ENCODE peak calls at places on chromosomes 2 and 18, in five cellular contexts. One of them, this sample, is unnamed.

GRCh38 chr2:23745726-23746105 is 181.2 kb downstream of the ATAD2B start:
- DNase-seq in GM12878: no peak
- DNase-seq in spleen: no peak
- DNase-seq in H54: no peak
- DNase-seq in tibial nerve: peak
- DNase-seq in this sample: no peak

GRCh38 chr18:36396190-36396589 is 98.7 kb downstream of the FHOD3 start:
- DNase-seq in tibial nerve: no peak
- DNase-seq in GM12878: no peak
- DNase-seq in H54: no peak
- DNase-seq in spleen: no peak
- DNase-seq in this sample: no peak

GRCh38 chr18:57915848-57916596 is 112.9 kb upstream of the ATP8B1 start:
- DNase-seq in tibial nerve: no peak
- DNase-seq in GM12878: no peak
- DNase-seq in H54: no peak
- DNase-seq in spleen: no peak
- DNase-seq in this sample: peak

GRCh38 chr2:179137191-179137590 is 87.3 kb upstream of the CCDC141 start:
- DNase-seq in tibial nerve: no peak
- DNase-seq in GM12878: no peak
- DNase-seq in spleen: no peak
- DNase-seq in H54: no peak
- DNase-seq in this sample: no peak

GRCh38 chr2:65557616-65558573 is 125.5 kb upstream of the SPRED2 start:
- DNase-seq in H54: no peak
- DNase-seq in tibial nerve: no peak
- DNase-seq in spleen: no peak
- DNase-seq in GM12878: no peak
- DNase-seq in this sample: no peak

GRCh38 chr2:29847901-29848300 is 73.5 kb downstream of the ALK start:
- DNase-seq in spleen: no peak
- DNase-seq in tibial nerve: no peak
- DNase-seq in GM12878: no peak
- DNase-seq in H54: no peak
- DNase-seq in this sample: no peak

GRCh38 chr18:36697905-36698304 is 130.9 kb downstream of the TPGS2 start:
- DNase-seq in spleen: no peak
- DNase-seq in GM12878: no peak
- DNase-seq in H54: peak
- DNase-seq in tibial nerve: no peak
- DNase-seq in this sample: no peak

GRCh38 chr2:214138779-214139178 is 272.1 kb upstream of the VWC2L start:
- DNase-seq in GM12878: no peak
- DNase-seq in H54: no peak
- DNase-seq in spleen: no peak
- DNase-seq in tibial nerve: no peak
- DNase-seq in this sample: no peak

GRCh38 chr2:113117594-113118262 is 9.7 kb upstream of the IL1RN start:
- DNase-seq in spleen: no peak
- DNase-seq in tibial nerve: no peak
- DNase-seq in GM12878: no peak
- DNase-seq in H54: no peak
- DNase-seq in this sample: peak

GRCh38 chr2:61450144-61450543 is 20.7 kb downstream of the USP34 start:
- DNase-seq in H54: no peak
- DNase-seq in spleen: no peak
- DNase-seq in tibial nerve: no peak
- DNase-seq in GM12878: no peak
- DNase-seq in this sample: no peak

GRCh38 chr2:176001281-176001902 is 675 bp downstream of the LNPK start:
- DNase-seq in GM12878: peak
- DNase-seq in H54: no peak
- DNase-seq in tibial nerve: no peak
- DNase-seq in spleen: peak
- DNase-seq in this sample: no peak

DNA sequence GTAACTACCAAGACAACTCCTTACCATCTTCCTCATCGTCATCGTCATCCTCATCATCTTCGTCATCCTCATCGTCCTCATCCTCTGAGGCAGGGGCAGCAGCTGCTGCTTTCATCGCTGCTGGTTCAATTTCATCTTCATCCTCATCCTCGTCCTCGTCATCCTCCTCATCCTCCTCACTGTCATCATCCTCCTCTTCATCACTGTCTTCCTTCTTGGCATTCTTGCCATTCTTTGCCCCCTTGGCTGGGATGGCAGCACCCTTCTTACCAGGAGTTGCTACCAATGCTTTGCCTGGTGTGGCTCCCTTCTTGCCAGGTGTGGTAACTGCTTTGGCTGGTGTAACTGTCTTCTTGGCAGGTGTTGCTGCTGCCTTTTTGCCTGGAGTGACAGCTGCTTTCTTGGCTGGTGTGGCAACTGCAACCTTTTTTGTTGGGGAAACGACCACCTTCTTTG is 2.7 kb downstream of the NCL start:
- DNase-seq in tibial nerve: no peak
- DNase-seq in H54: no peak
- DNase-seq in GM12878: no peak
- DNase-seq in spleen: peak
- DNase-seq in this sample: no peak
- TF ChIP-seq POLR2A in tibial nerve: no peak
- TF ChIP-seq POLR2A in H54: no peak
- TF ChIP-seq POLR2A in GM12878: peak
- TF ChIP-seq POLR2A in spleen: no peak
- TF ChIP-seq POLR2A in this sample: no peak

DNA sequence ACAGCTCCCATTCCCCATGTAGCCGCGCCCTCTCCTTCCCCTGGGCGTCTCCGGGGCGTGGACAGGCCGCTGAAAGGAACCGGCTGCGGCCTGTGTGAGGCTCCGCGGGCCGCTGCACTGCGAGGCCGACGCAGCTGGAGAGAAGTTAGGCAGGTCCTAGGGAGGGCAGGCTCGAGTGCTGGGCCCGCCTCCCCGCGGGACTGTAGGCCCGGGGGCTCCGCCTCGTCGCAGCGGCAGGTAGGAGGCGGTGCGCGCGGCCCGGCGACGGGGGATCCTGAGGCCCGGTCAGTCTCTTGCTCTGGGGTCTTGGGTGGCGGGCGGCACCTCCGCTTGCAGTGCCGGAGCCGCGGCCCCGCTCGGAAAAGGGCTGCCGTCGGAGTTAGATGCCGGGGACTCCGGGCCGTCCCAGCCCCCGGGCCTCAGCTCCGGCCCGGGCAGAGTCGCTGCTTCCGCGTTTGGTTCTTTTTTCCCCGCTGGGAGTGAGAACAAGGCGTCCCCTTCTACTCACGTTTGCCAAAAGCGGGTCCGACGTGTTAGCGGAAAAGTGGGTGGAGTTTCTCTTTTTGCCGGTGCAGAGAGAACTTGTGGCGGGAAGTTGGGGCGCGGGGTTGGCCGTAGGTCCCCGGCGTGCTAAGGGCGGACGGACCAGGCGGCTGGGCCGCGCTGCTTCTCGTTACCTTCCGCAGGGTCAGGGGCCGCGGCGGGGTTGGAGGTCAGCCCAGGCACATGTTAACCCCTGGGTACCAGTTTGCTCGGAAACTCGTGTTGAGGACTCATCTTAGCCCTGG is at the start of gene VRK2:
- DNase-seq in spleen: peak
- DNase-seq in tibial nerve: peak
- DNase-seq in GM12878: peak
- DNase-seq in H54: no peak
- DNase-seq in this sample: peak
- TF ChIP-seq POLR2A in spleen: peak
- TF ChIP-seq POLR2A in tibial nerve: peak
- TF ChIP-seq POLR2A in GM12878: peak
- TF ChIP-seq POLR2A in H54: no peak
- TF ChIP-seq POLR2A in this sample: peak

DNA sequence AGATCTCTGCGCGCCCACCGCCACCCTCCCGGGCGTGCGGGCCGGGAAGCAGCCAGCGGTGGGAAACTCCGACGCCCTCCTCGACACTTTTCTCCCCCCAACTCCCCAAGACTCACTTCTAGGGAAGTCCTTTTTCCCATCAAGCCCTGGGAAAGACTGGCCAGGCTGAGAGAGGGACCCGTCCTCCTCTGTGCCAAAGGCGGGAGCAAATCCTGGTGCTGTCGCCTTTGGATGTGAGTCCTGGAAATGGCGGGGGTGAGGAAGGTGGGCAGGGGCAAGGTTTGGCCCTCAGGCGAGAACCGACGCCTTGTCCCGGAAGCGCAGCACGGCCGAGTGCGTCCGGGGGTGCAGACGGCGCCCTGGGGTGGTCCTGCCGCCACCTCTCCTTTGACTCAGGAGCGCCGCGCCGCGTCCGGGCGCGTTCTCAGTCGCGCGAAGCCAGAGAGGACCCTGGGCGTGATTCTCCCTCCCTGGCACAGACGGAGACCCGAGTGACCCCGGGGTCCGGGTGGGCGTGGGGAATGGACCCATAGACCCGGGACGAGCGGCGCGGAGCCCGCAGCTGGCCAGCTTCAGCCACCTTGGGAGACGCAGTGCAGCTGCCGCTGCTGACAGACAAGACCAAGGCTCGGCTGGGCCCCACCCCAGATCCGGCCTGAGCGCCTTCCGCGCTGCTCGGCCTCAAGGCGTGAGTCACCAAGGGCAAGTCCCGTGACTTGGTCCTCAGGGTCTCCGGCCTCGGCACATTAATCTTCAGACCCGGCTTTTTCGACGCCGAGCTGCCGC is 3.5 kb upstream of the LBX2 start:
- DNase-seq in H54: no peak
- DNase-seq in tibial nerve: peak
- DNase-seq in GM12878: no peak
- DNase-seq in spleen: peak
- DNase-seq in this sample: no peak
- TF ChIP-seq POLR2A in H54: peak
- TF ChIP-seq POLR2A in tibial nerve: peak
- TF ChIP-seq POLR2A in GM12878: peak
- TF ChIP-seq POLR2A in spleen: no peak
- TF ChIP-seq POLR2A in this sample: no peak

GRCh38 chr2:44167908-44168683 is 579 bp upstream of the PPM1B start:
- DNase-seq in GM12878: peak
- DNase-seq in spleen: peak
- DNase-seq in tibial nerve: peak
- DNase-seq in H54: peak
- DNase-seq in this sample: peak
- TF ChIP-seq POLR2A in GM12878: peak
- TF ChIP-seq POLR2A in spleen: no peak
- TF ChIP-seq POLR2A in tibial nerve: peak
- TF ChIP-seq POLR2A in H54: peak
- TF ChIP-seq POLR2A in this sample: no peak

GRCh38 chr2:68252407-68253210 is at the start of gene PPP3R1:
- DNase-seq in H54: peak
- DNase-seq in tibial nerve: peak
- DNase-seq in spleen: peak
- DNase-seq in GM12878: peak
- DNase-seq in this sample: peak
- TF ChIP-seq POLR2A in H54: peak
- TF ChIP-seq POLR2A in tibial nerve: peak
- TF ChIP-seq POLR2A in spleen: peak
- TF ChIP-seq POLR2A in GM12878: peak
- TF ChIP-seq POLR2A in this sample: no peak

GRCh38 chr18:76709659-76710645 is 112.4 kb upstream of the ZNF236 start:
- DNase-seq in tibial nerve: peak
- DNase-seq in spleen: peak
- DNase-seq in GM12878: peak
- DNase-seq in H54: peak
- DNase-seq in this sample: no peak
- TF ChIP-seq POLR2A in tibial nerve: no peak
- TF ChIP-seq POLR2A in spleen: no peak
- TF ChIP-seq POLR2A in GM12878: no peak
- TF ChIP-seq POLR2A in H54: no peak
- TF ChIP-seq POLR2A in this sample: no peak

DNA sequence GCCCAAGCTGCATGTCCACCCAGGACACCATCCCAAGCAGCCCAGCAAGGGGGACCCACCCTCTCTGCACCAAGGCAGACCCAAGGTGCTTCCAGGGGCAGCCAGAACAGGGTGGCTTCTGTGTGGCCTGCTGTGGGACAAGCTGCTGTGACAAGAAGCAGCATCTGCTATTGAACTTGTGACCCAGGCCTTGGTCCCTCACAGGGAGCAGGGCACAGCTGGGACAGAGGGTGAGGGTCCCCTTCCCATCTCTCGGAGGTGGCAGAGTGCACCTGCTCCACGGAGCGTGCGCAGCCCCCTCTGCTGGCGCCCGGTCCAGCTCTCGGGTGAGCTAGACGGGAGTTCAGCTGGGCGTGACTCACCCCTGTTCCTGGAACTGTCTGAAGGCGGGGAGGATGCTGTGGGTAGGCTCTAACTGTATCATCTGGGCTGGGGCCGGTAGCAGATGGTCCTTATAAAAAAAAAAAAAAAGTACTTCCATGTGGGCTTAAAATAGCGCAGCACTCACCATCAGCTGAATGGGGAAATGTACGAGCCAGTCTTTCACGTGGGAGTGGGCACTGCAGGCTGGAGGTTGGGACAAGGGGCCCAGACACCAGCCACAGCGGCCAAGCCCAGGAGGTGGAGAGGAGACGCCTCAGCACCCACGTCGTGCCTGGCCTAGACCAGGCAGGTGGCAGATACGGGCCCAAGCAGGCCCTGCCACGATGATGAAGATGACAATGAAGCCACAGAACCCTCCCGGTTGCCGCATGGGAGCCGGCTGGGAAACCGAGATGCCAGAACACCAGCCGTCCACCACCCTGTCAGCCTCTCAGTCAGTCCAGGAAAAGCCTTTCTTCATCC is 136.8 kb upstream of the ID2 start:
- DNase-seq in spleen: peak
- DNase-seq in GM12878: peak
- DNase-seq in H54: peak
- DNase-seq in tibial nerve: no peak
- DNase-seq in this sample: peak
- TF ChIP-seq POLR2A in spleen: no peak
- TF ChIP-seq POLR2A in GM12878: peak
- TF ChIP-seq POLR2A in H54: no peak
- TF ChIP-seq POLR2A in tibial nerve: peak
- TF ChIP-seq POLR2A in this sample: no peak

This sample was measured in vagina.